ENCODE peak calls at places on chromosomes 1 and 21, in five cellular contexts. M is upper lobe of right lung; D is stimulated activated CD4-positive, alpha-beta T cell treated with anti-CD3 and anti-CD28 coated beads, Interleukin-15, amount 100 ng/mL, for 24 hours; E is GM23338; C is suprapubic skin. W is an unnamed sample.

GRCh38 chr1:203440780-203441179 is 34.8 kb upstream of the PRELP start:
- DNase-seq in M (peak; percentile 74), D (peak; percentile 9), E (peak; percentile 32), C (peak; percentile 88), W (peak; percentile 9)

GRCh38 chr1:19450811-19451564 is 34.4 kb downstream of the CAPZB start:
- DNase-seq in M (no peak), D (no peak), E (no peak), C (no peak), W (no peak)

GRCh38 chr21:35909456-35910178 is 150.7 kb downstream of the SETD4 start:
- DNase-seq in M (no peak), D (no peak), E (peak; percentile 13), C (no peak), W (no peak)

GRCh38 chr1:27000817-27001460 is 7.4 kb downstream of the TRNP1 start:
- DNase-seq in M (no peak), D (no peak), E (peak; percentile 20), C (no peak), W (no peak)

GRCh38 chr1:212609701-212610574 is 1.4 kb downstream of the ATF3 start:
- DNase-seq in M (no peak), D (peak; percentile 35), E (no peak), C (no peak), W (no peak)

GRCh38 chr21:23014021-23014420 is 2015.8 kb downstream of the NCAM2 start:
- DNase-seq in M (no peak), D (no peak), E (no peak), C (no peak), W (no peak)

GRCh38 chr1:239676522-239677273 is 290.3 kb downstream of the CHRM3 start:
- DNase-seq in M (no peak), D (no peak), E (peak; percentile 25), C (no peak), W (no peak)

GRCh38 chr21:32182449-32182848 is 96.4 kb downstream of the MIS18A start:
- DNase-seq in M (no peak), D (no peak), E (no peak), C (no peak), W (no peak)

GRCh38 chr1:8423702-8424538 is 106.0 kb downstream of the SLC45A1 start:
- DNase-seq in M (peak; percentile 74), D (peak; percentile 78), E (peak; percentile 87), C (no peak), W (peak; percentile 76)

GRCh38 chr21:44300262-44300959 is 558 bp downstream of the PFKL start:
- DNase-seq in M (peak; percentile 92), D (peak; percentile 83), E (peak; percentile 61), C (peak; percentile 89), W (peak; percentile 75)

GRCh38 chr1:237799762-237800474 is 90.8 kb downstream of the ZP4 start:
- DNase-seq in M (no peak), D (peak; percentile 57), E (peak; percentile 90), C (no peak), W (peak; percentile 55)

GRCh38 chr1:190957565-190957964 is 479.9 kb upstream of the BRINP3 start:
- DNase-seq in M (no peak), D (no peak), E (no peak), C (no peak), W (no peak)

GRCh38 chr1:245693941-245694340 is 539.2 kb downstream of the KIF26B start:
- DNase-seq in M (no peak), D (no peak), E (no peak), C (no peak), W (no peak)

GRCh38 chr1:246418565-246419312 is 88.3 kb downstream of the SMYD3 start:
- DNase-seq in M (no peak), D (no peak), E (no peak), C (no peak), W (no peak)

GRCh38 chr1:116375165-116375883 is 2.3 kb downstream of the ATP1A1 start:
- DNase-seq in M (no peak), D (no peak), E (no peak), C (no peak), W (no peak)

GRCh38 chr1:40182956-40183710 is 21.9 kb downstream of the RLF start:
- DNase-seq in M (no peak), D (peak; percentile 22), E (peak; percentile 73), C (no peak), W (no peak)

GRCh38 chr21:29184047-29184446 is 53.6 kb downstream of the MAP3K7CL start:
- DNase-seq in M (no peak), D (no peak), E (no peak), C (no peak), W (no peak)

GRCh38 chr1:113519561-113519960 is 129.2 kb downstream of the MAGI3 start:
- DNase-seq in M (no peak), D (no peak), E (no peak), C (no peak), W (no peak)

GRCh38 chr1:111140680-111140967 is 601 bp downstream of the CEPT1 start:
- DNase-seq in M (no peak), D (no peak), E (peak; percentile 75), C (no peak), W (no peak)

GRCh38 chr1:175218132-175218531 is 25.6 kb upstream of the KIAA0040 start:
- DNase-seq in M (no peak), D (no peak), E (no peak), C (no peak), W (no peak)

GRCh38 chr1:163509126-163509525 is 187.4 kb downstream of the NUF2 start:
- DNase-seq in M (no peak), D (no peak), E (no peak), C (no peak), W (no peak)

GRCh38 chr1:156372876-156373275 is 3.9 kb downstream of the RHBG start:
- DNase-seq in M (peak; percentile 28), D (no peak), E (no peak), C (no peak), W (no peak)

GRCh38 chr21:35217504-35218060 is 168.5 kb upstream of the RUNX1 start:
- DNase-seq in M (no peak), D (peak; percentile 60), E (peak; percentile 30), C (no peak), W (peak; percentile 62)

GRCh38 chr21:29072873-29073221 is 601 bp downstream of the CCT8 start:
- DNase-seq in M (no peak), D (no peak), E (peak; percentile 47), C (no peak), W (no peak)

GRCh38 chr1:184052194-184052559 is 647 bp downstream of the TSEN15 start:
- DNase-seq in M (no peak), D (no peak), E (no peak), C (no peak), W (no peak)

GRCh38 chr1:26542781-26543443 is 13.4 kb downstream of the RPS6KA1 start:
- DNase-seq in M (no peak), D (no peak), E (no peak), C (no peak), W (no peak)

GRCh38 chr21:45129231-45129923 is 55.0 kb downstream of the ADARB1 start:
- DNase-seq in M (no peak), D (no peak), E (no peak), C (no peak), W (no peak)

GRCh38 chr1:1282998-1283397 is 2.8 kb downstream of the SCNN1D start:
- DNase-seq in M (no peak), D (peak; percentile 51), E (no peak), C (no peak), W (peak; percentile 63)

GRCh38 chr1:155904261-155904660 is 6.9 kb downstream of the RIT1 start:
- DNase-seq in M (no peak), D (no peak), E (no peak), C (no peak), W (no peak)

GRCh38 chr1:100348549-100349144 is 3.7 kb upstream of the CDC14A start:
- DNase-seq in M (no peak), D (no peak), E (no peak), C (no peak), W (no peak)

GRCh38 chr1:44489481-44489880 is 84.4 kb downstream of the RNF220 start:
- DNase-seq in M (no peak), D (no peak), E (peak; percentile 37), C (no peak), W (no peak)

GRCh38 chr1:66371233-66372005 is 162.5 kb upstream of the SGIP1 start:
- DNase-seq in M (no peak), D (peak; percentile 40), E (no peak), C (no peak), W (peak; percentile 14)

GRCh38 chr1:235397733-235398132 is 30.5 kb downstream of the TBCE start:
- DNase-seq in M (no peak), D (no peak), E (no peak), C (no peak), W (no peak)

GRCh38 chr1:155776414-155776813 is 80.6 kb downstream of the GON4L start:
- DNase-seq in M (no peak), D (no peak), E (no peak), C (no peak), W (peak; percentile 4)

GRCh38 chr21:34553199-34553952 is 41.4 kb upstream of the KCNE1 start:
- DNase-seq in M (no peak), D (no peak), E (no peak), C (no peak), W (no peak)

GRCh38 chr1:226895644-226896043 is 25.2 kb downstream of the PSEN2 start:
- DNase-seq in M (no peak), D (no peak), E (no peak), C (no peak), W (no peak)

GRCh38 chr1:67194209-67194863 is 28.1 kb downstream of the IL23R start:
- DNase-seq in M (no peak), D (peak; percentile 27), E (no peak), C (no peak), W (no peak)

GRCh38 chr1:212879947-212880690 is 22.0 kb downstream of the FLVCR1 start:
- DNase-seq in M (no peak), D (no peak), E (peak; percentile 70), C (no peak), W (no peak)

GRCh38 chr1:34407140-34407539 is 230.4 kb downstream of the C1orf94 start:
- DNase-seq in M (no peak), D (no peak), E (no peak), C (no peak), W (no peak)

GRCh38 chr1:223713546-223714420 is 1.4 kb downstream of the CAPN2 start:
- DNase-seq in M (no peak), D (peak; percentile 20), E (no peak), C (no peak), W (no peak)